ENCODE peak calls at places on chromosomes 2 and 18, in five cellular contexts. W is suprapubic skin, E is right lobe of liver, D is HCT116, G is left ventricle myocardium inferior. J is an unnamed sample.

GRCh38 chr2:159034728-159035127 is 66.3 kb downstream of the TANC1 start:
- DNase-seq in W (no peak), E (no peak), D (no peak), G (no peak), J (no peak)

GRCh38 chr2:107340955-107341354 is 455.0 kb upstream of the ST6GAL2 start:
- DNase-seq in W (no peak), E (no peak), D (no peak), G (no peak), J (no peak)

GRCh38 chr2:104406273-104406726 is 447.6 kb upstream of the POU3F3 start:
- DNase-seq in W (no peak), E (no peak), D (no peak), G (no peak), J (no peak)

GRCh38 chr2:137912358-137912757 is 51.9 kb upstream of the HNMT start:
- DNase-seq in W (no peak), E (no peak), D (no peak), G (no peak), J (no peak)

GRCh38 chr18:74229005-74229404 is 62.8 kb downstream of the CYB5A start:
- DNase-seq in W (no peak), E (no peak), D (no peak), G (no peak), J (no peak)

GRCh38 chr2:44793322-44793870 is 148.1 kb upstream of the SIX3 start:
- DNase-seq in W (no peak), E (no peak), D (no peak), G (no peak), J (peak; percentile 33)

GRCh38 chr2:127586136-127586535 is 50.7 kb downstream of the MYO7B start:
- DNase-seq in W (no peak), E (peak; percentile 12), D (no peak), G (no peak), J (no peak)

GRCh38 chr2:108219688-108220087 is 20.1 kb upstream of the SULT1C3 start:
- DNase-seq in W (no peak), E (no peak), D (no peak), G (no peak), J (no peak)

GRCh38 chr18:12645264-12645663 is 12.6 kb downstream of the SPIRE1 start:
- DNase-seq in W (no peak), E (no peak), D (no peak), G (no peak), J (no peak)

GRCh38 chr2:6723865-6724571 is 141.7 kb downstream of the CMPK2 start:
- DNase-seq in W (no peak), E (no peak), D (no peak), G (no peak), J (no peak)

GRCh38 chr2:675051-675450 is 2.2 kb downstream of the TMEM18 start:
- DNase-seq in W (no peak), E (no peak), D (no peak), G (no peak), J (no peak)

GRCh38 chr18:23133860-23134779 is 1.2 kb upstream of the CABLES1 start:
- DNase-seq in W (no peak), E (peak; percentile 85), D (peak; percentile 53), G (no peak), J (peak; percentile 60)

GRCh38 chr2:158529379-158530110 is 72.8 kb downstream of the PKP4 start:
- DNase-seq in W (no peak), E (no peak), D (no peak), G (no peak), J (no peak)

GRCh38 chr18:67525328-67526110 is 9.0 kb upstream of the DSEL start:
- DNase-seq in W (no peak), E (peak; percentile 64), D (no peak), G (peak; percentile 42), J (peak; percentile 12)

GRCh38 chr2:53826587-53827397 is 33.0 kb downstream of the GPR75 start:
- DNase-seq in W (no peak), E (peak; percentile 68), D (no peak), G (no peak), J (no peak)

GRCh38 chr18:38923136-38923535 is 1357.5 kb upstream of the CELF4 start:
- DNase-seq in W (no peak), E (no peak), D (no peak), G (no peak), J (no peak)

GRCh38 chr2:240425236-240425615 is 10.2 kb upstream of the GPC1 start:
- DNase-seq in W (no peak), E (no peak), D (no peak), G (no peak), J (no peak)
- H3K4me3 ChIP-seq in W (no peak overlapping the region), E (no peak overlapping the region), D (no peak overlapping the region), G (no peak overlapping the region), J (no peak overlapping the region)

GRCh38 chr18:46711444-46711863 is 45.4 kb downstream of the ST8SIA5 start:
- DNase-seq in W (no peak), E (no peak), D (no peak), G (no peak), J (no peak)
- H3K4me1 ChIP-seq in W (no peaks in the 10 kb centered on the region), E (no peaks in the 10 kb centered on the region), D (peaks cover 11% of the 10 kb centered on the region), G (peaks cover 34% of the 10 kb centered on the region), J (no peaks in the 10 kb centered on the region)

GRCh38 chr18:26813043-26813442 is 52.5 kb downstream of the AQP4 start:
- DNase-seq in W (no peak), E (peak; percentile 60), D (peak; percentile 44), G (no peak), J (no peak)
- TF ChIP-seq CTCF in W (no peak), E (peak; percentile 59), D (peak; percentile 49), G (peak; percentile 64), J (no peak)

DNA sequence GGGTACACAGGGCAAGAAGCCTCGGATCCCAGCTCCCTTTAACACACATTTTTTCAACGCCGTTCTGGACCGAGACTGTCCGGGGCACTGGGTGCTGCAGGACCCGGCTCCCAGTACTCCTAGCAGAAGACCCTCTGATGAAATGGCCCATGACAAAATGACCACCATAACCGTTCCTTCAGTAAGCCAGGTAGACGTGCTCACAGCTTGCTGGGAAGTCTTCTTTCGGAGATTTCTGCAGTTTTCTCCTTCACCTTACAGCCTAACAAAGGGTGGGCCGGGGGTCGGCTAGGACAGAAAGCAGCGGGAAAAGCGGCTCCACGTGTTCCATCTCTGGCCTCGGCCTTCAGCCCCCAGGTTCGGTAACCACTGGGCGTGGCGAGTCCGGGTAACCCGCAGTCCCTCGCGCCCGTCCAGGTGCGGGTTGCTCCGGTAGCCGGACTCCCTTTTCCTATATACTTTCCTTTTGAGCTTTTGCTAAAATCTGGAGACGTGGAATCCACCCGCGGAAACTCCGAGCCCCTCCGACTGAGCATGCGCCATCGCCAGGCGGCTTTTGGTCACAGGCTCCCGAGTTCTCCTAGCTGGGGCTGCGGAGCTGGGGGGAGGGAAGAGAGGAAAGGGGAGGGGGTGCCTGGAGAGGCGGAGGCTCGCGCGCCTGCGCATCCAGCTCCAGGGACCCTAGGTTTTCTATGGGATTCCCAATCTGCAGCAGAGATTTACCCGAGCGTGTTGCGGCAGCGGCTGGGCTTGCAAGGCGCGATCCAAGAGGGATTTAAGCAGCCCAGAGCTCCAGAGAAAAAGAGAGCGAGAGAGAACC is at the start of gene VSNL1:
- DNase-seq in W (no peak), E (peak; percentile 95), D (peak; percentile 79), G (peak; percentile 73), J (peak; percentile 85)
- H3K4me3 ChIP-seq in W (peak within 1 kb of the TSS; percentile 65), E (peak within 1 kb of the TSS; percentile 75), D (peak within 1 kb of the TSS; percentile 47), G (peak within 1 kb of the TSS; percentile 72), J (peak within 1 kb of the TSS; percentile 16)

GRCh38 chr2:230891509-230891908 is 26.8 kb downstream of the ITM2C start:
- DNase-seq in W (no peak), E (no peak), D (no peak), G (no peak), J (peak; percentile 23)

GRCh38 chr2:230891108-230891507 is 26.4 kb downstream of the ITM2C start:
- DNase-seq in W (no peak), E (no peak), D (no peak), G (no peak), J (no peak)

GRCh38 chr2:230888824-230889400 is 24.2 kb downstream of the ITM2C start:
- DNase-seq in W (no peak), E (no peak), D (no peak), G (no peak), J (no peak)

GRCh38 chr2:230890696-230891095 is 26.0 kb downstream of the ITM2C start:
- DNase-seq in W (no peak), E (no peak), D (no peak), G (no peak), J (no peak)

DNA sequence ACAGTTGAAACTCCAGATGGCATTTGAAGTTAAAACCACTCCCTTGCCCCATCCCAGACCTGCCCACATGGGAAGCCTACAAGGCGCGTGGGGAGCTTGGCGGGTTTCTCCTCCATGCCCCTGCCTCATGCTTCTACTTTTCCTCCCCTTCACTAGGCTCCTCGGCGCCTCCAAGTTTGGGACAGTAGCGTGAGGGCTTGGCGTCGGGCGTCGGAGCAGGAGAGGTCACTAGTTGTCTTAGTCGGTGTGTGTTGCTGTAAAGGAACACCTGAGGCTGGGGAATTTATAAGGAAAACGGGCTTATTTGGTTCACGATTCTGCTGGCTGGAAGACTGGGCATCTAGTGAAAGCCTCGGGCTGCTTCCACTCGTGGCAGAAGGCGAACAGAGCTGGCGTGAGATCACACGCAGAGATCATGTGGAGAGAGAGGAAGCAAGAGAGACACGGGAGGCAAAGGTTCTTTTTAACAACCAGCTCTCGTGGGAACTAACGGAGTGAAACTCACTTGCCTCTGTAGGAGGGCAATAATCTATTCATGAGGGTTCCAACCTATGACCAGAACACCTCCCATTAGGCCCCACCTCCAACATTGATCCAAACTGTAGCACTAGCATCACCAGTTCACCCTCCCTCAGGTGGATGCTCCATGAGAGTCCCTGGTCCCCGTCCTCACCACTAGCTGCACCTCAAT is 25.3 kb downstream of the ITM2C start:
- DNase-seq in W (no peak), E (no peak), D (no peak), G (no peak), J (peak; percentile 26)
- H3K4me1 ChIP-seq in W (no peaks in the 10 kb centered on the region), E (no peaks in the 10 kb centered on the region), D (no peaks in the 10 kb centered on the region), G (peaks cover 9% of the 10 kb centered on the region), J (peaks cover 14% of the 10 kb centered on the region)

J was measured in mucosa of descending colon.